ENCODE peak calls at places on chromosomes 7 and 10, in four cellular contexts. T is testis, J is adrenal gland, B is body of pancreas. S is an unnamed sample.
A peak's percentile ranks its signal among the peaks of the same experiment; 100 is the strongest.

GRCh38 chr7:151839511-151839921 is 37.4 kb downstream of the PRKAG2 start:
- DNase-seq in J (no peak), B (no peak), T (no peak), S (peak; percentile 24)

GRCh38 chr7:139702313-139702731 is 75.5 kb downstream of the HIPK2 start:
- DNase-seq in T (no peak), B (no peak), J (peak; percentile 70), S (no peak)

GRCh38 chr7:73304071-73304470 is 4.6 kb downstream of the NSUN5 start:
- DNase-seq in T (no peak), B (no peak), J (no peak), S (no peak)

GRCh38 chr10:97539523-97540200 is 32.9 kb upstream of the ANKRD2 start:
- DNase-seq in J (no peak), B (no peak), T (no peak), S (peak; percentile 26)

GRCh38 chr7:76372984-76373833 is 14.4 kb upstream of the YWHAG start:
- DNase-seq in J (peak; percentile 67), B (no peak), T (peak; percentile 71), S (peak; percentile 79)

GRCh38 chr10:71032887-71033286 is 144.5 kb upstream of the PCBD1 start:
- DNase-seq in J (no peak), T (no peak), B (no peak), S (no peak)

GRCh38 chr10:73398024-73398423 is 15.8 kb downstream of the ANXA7 start:
- DNase-seq in T (no peak), B (no peak), J (no peak), S (no peak)

GRCh38 chr7:10343108-10343507 is 630.6 kb upstream of the PHF14 start:
- DNase-seq in B (no peak), T (no peak), J (no peak), S (no peak)

GRCh38 chr7:123043642-123044041 is 48.1 kb upstream of the TAS2R16 start:
- DNase-seq in J (no peak), B (no peak), T (no peak), S (no peak)

GRCh38 chr7:151663382-151664100 is 143.8 kb upstream of the RHEB start:
- DNase-seq in B (no peak), T (no peak), J (no peak), S (no peak)

GRCh38 chr10:102509387-102509786 is 5.6 kb downstream of the SUFU start:
- DNase-seq in T (no peak), J (no peak), B (no peak), S (peak; percentile 60)

GRCh38 chr10:102409604-102410426 is 8.8 kb downstream of the PSD start:
- DNase-seq in J (no peak), T (no peak), B (no peak), S (no peak)

GRCh38 chr7:142516038-142516501 is 233.2 kb upstream of the PRSS1 start:
- DNase-seq in J (no peak), B (peak; percentile 50), T (peak; percentile 63), S (peak; percentile 80)

GRCh38 chr7:138556771-138557484 is 96.9 kb downstream of the TRIM24 start:
- DNase-seq in J (no peak), T (no peak), B (no peak), S (no peak)

GRCh38 chr10:67760272-67760671 is 64.3 kb upstream of the CTNNA3 start:
- DNase-seq in T (no peak), J (no peak), B (no peak), S (no peak)

GRCh38 chr10:10533417-10533816 is 484.3 kb upstream of the CELF2 start:
- DNase-seq in B (no peak), T (no peak), J (no peak), S (no peak)

GRCh38 chr10:5943536-5943935 is 33.8 kb downstream of the IL15RA start:
- DNase-seq in B (peak; percentile 50), T (no peak), J (no peak), S (no peak)

GRCh38 chr10:110129490-110129889 is 77.9 kb upstream of the MXI1 start:
- DNase-seq in J (no peak), B (no peak), T (no peak), S (no peak)

GRCh38 chr7:4861673-4862072 is at the start of gene PAPOLB:
- DNase-seq in J (no peak), B (no peak), T (peak; percentile 69), S (no peak)

GRCh38 chr7:134444961-134445315 is 14.0 kb downstream of the AKR1B1 start:
- DNase-seq in B (no peak), T (no peak), J (peak; percentile 54), S (no peak)

GRCh38 chr10:73088304-73088703 is 8.4 kb downstream of the P4HA1 start:
- DNase-seq in B (no peak), J (no peak), T (no peak), S (no peak)

GRCh38 chr10:132919374-132920100 is 22.8 kb downstream of the CFAP46 start:
- DNase-seq in T (no peak), B (no peak), J (no peak), S (no peak)

GRCh38 chr7:33872870-33873269 is 32.5 kb upstream of the BMPER start:
- DNase-seq in T (no peak), J (no peak), B (no peak), S (no peak)

GRCh38 chr7:54354436-54354835 is 187.7 kb upstream of the VSTM2A start:
- DNase-seq in T (peak; percentile 49), J (no peak), B (no peak), S (no peak)

GRCh38 chr10:79152423-79152817 is 83.7 kb downstream of the ZMIZ1 start:
- DNase-seq in T (no peak), B (no peak), J (no peak), S (no peak)

GRCh38 chr7:26633557-26633956 is 230.8 kb downstream of the SKAP2 start:
- DNase-seq in T (no peak), J (no peak), B (no peak), S (no peak)

GRCh38 chr7:105760549-105761447 is 115.6 kb downstream of the ATXN7L1 start:
- DNase-seq in T (no peak), J (no peak), B (no peak), S (no peak)

GRCh38 chr10:4771554-4772201 is 54.3 kb upstream of the AKR1E2 start:
- DNase-seq in J (no peak), B (no peak), T (no peak), S (no peak)

GRCh38 chr10:101018600-101019439 is 12.1 kb downstream of the PDZD7 start:
- DNase-seq in J (peak; percentile 93), T (peak; percentile 93), B (peak; percentile 87), S (peak; percentile 93)

GRCh38 chr10:70321897-70322890 is 38.4 kb upstream of the NPFFR1 start:
- DNase-seq in T (no peak), J (no peak), B (no peak), S (no peak)

GRCh38 chr10:104128214-104128613 is 6.2 kb downstream of the SFR1 start:
- DNase-seq in T (no peak), J (no peak), B (no peak), S (no peak)

GRCh38 chr10:94183666-94184264 is 179.0 kb downstream of the NOC3L start:
- DNase-seq in J (no peak), T (no peak), B (no peak), S (no peak)

GRCh38 chr10:101536800-101537199 is 51.3 kb downstream of the POLL start:
- DNase-seq in B (no peak), T (no peak), J (no peak), S (peak; percentile 53)

GRCh38 chr10:87619705-87620104 is 40.0 kb upstream of the PAPSS2 start:
- DNase-seq in J (no peak), T (no peak), B (no peak), S (no peak)

GRCh38 chr7:3217166-3217565 is 83.9 kb upstream of the SDK1 start:
- DNase-seq in B (peak; percentile 70), J (no peak), T (no peak), S (no peak)

GRCh38 chr7:149854611-149855367 is 16.6 kb downstream of the ZNF862 start:
- DNase-seq in B (peak; percentile 89), T (peak; percentile 71), J (peak; percentile 71), S (no peak)
- TF ChIP-seq POLR2A in B (no peak), T (no peak), J (no peak), S (no peak)

DNA sequence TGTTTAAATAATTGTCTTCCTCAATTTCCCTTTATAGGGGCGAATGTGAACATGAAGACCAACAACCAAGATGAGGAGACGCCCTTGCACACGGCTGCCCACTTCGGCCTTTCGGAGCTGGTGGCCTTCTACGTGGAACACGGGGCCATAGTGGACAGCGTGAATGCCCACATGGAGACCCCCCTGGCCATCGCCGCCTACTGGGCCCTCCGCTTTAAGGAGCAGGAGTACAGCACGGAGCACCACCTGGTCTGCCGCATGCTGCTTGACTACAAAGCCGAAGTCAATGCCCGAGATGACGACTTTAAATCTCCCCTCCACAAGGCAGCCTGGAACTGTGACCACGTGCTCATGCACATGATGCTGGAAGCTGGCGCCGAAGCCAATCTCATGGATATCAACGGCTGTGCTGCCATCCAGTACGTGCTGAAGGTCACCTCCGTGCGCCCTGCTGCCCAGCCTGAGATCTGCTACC is 42.1 kb downstream of the ASB4 start:
- DNase-seq in J (peak; percentile 64), B (peak; percentile 21), T (no peak), S (no peak)
- TF ChIP-seq CTCF in J (no peak), B (no peak), T (peak; percentile 6), S (no peak)

DNA sequence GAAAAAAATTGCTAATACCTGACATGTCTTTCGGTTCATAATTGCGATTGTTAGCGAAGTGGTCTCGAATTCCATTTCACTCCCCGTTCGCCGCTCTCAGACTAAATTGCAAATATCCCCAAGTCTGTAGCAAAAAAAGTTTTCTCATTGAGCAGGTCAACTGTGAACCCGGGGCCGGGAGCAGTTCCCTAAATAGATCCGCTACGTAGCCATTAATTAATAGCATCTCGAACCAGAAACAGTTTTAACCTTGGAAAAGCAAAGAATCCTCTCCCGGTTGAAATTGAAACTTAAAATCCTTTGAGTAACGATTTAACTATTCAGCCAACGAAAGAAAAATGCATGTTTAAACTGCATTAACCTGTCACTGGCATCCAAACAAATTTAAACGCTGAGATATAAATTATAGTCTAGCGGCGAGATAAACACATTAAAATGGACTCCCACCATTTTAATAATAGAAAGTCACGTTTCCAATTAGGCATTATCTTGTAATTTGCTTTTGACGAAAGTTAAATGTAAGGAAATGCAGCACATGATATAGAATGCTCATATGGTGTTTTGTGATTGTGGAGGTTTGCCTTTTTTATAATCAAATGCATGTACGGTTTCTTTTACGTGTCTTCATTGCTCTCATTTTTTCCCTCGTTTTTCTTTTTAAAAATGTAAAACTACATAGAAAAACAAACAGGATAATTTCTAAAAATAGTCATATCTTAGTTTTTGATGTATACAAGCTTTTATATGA is 692 bp upstream of the KLF14 start:
- DNase-seq in B (no peak), T (peak; percentile 35), J (no peak), S (peak; percentile 48)
- TF ChIP-seq POLR2A in B (no peak), T (no peak), J (no peak), S (no peak)

GRCh38 chr7:101031082-101031481 is 11.2 kb downstream of the MUC17 start:
- DNase-seq in T (no peak), B (no peak), J (no peak), S (no peak)
- TF ChIP-seq CTCF in T (no peak), B (no peak), J (no peak), S (no peak)

GRCh38 chr10:123102673-123103072 is 33.1 kb upstream of the HMX3 start:
- DNase-seq in B (no peak), T (no peak), J (no peak), S (no peak)

GRCh38 chr10:123103944-123104343 is 31.8 kb upstream of the HMX3 start:
- DNase-seq in B (no peak), T (no peak), J (no peak), S (no peak)

GRCh38 chr10:123097039-123097438 is 38.7 kb upstream of the HMX3 start:
- DNase-seq in J (no peak), T (peak; percentile 35), B (no peak), S (no peak)

GRCh38 chr10:123100030-123100762 is 35.6 kb upstream of the HMX3 start:
- DNase-seq in T (peak; percentile 81), B (no peak), J (no peak), S (peak; percentile 15)

GRCh38 chr10:123101844-123102243 is 33.9 kb upstream of the HMX3 start:
- DNase-seq in T (no peak), J (no peak), B (no peak), S (no peak)
- TF ChIP-seq POLR2A in T (no peak), J (no peak), B (no peak), S (no peak)

S was measured in NB4.